ENCODE peak calls at places on chromosomes 16 and 17, in seven cellular contexts. K is gastrocnemius medialis, G is right lobe of liver, N is body of pancreas, T is ovary, O is IMR-90, U is esophagus squamous epithelium. L is an unnamed sample.

GRCh38 chr16:46947900-46948547 is 25.4 kb downstream of the DNAJA2 start:
- DNase-seq in K (no peak), G (no peak), N (no peak), T (no peak), O (peak; percentile 49), U (no peak), L (no peak)

GRCh38 chr17:29048440-29049360 is 5.8 kb downstream of the PIPOX start:
- DNase-seq in K (no peak), G (no peak), N (no peak), T (no peak), O (peak; percentile 32), U (no peak), L (no peak)

GRCh38 chr17:75473246-75473645 is 16.8 kb downstream of the TMEM94 start:
- DNase-seq in K (no peak), G (no peak), N (no peak), T (no peak), O (no peak), U (no peak), L (no peak)

GRCh38 chr17:78227455-78227916 is 3.9 kb upstream of the TMEM235 start:
- DNase-seq in K (no peak), G (no peak), N (no peak), T (no peak), O (peak; percentile 16), U (no peak), L (no peak)

GRCh38 chr17:39867084-39867890 is 715 bp upstream of the ZPBP2 start:
- DNase-seq in K (no peak), G (no peak), N (no peak), T (no peak), O (no peak), U (no peak), L (no peak)

GRCh38 chr17:39979865-39980401 is 674 bp upstream of the PSMD3 start:
- DNase-seq in K (no peak), G (no peak), N (peak; percentile 26), T (no peak), O (peak; percentile 19), U (no peak), L (no peak)

GRCh38 chr16:15873737-15874136 is 14.7 kb downstream of the CEP20 start:
- DNase-seq in K (no peak), G (no peak), N (no peak), T (no peak), O (no peak), U (no peak), L (no peak)

GRCh38 chr16:74999208-74999682 is 421 bp downstream of the ZNRF1 start:
- DNase-seq in K (no peak), G (no peak), N (peak; percentile 46), T (peak; percentile 49), O (no peak), U (no peak), L (no peak)

GRCh38 chr17:4161179-4161559 is 18.2 kb downstream of the CYB5D2 start:
- DNase-seq in K (peak; percentile 92), G (no peak), N (no peak), T (no peak), O (peak; percentile 93), U (no peak), L (peak; percentile 31)

DNA sequence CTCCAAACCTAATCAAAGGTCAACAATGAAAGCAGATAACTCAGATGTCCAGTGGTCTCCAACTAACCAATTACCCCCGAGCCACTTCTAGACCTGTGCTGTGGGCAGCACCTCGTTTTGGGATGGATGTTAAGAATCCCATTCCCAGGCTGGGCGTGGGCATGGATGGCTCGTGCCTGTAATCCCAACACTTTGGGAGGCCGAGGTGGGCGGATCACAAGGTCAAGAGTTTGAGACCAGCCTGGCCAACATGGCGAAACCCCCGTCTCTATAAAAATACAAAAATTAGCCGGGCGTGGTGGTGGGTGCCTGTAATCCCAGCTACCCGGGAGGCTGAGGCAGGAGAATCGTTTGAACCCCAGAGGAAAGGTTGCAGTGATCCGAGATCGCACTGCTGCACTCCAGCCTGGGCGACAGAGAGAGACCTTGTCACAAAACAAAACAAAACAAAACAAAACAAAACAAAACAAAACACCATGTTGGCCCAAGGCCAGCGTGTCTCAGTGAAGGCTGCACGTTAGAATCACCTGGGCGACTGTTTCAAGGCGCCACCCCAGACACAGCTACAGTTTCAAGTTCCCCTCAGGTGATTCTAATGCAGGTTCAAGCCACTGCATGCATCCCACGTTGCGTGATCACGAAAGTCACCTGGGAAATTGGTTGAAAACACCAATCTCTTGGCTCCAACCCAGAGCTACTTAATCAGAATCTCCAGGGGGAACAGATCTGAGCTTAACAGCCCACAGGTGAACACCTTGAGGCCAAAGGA is 21.3 kb downstream of the COX4I1 start:
- DNase-seq in K (no peak), G (no peak), N (no peak), T (no peak), O (no peak), U (no peak), L (no peak)
- H3K27me3 ChIP-seq in K (no peaks in the 10 kb centered on the region), G (no peaks in the 10 kb centered on the region), N (peaks cover 6% of the 10 kb centered on the region), T (no peaks in the 10 kb centered on the region), O (peaks cover 25% of the 10 kb centered on the region), U (no peaks in the 10 kb centered on the region), L (no peaks in the 10 kb centered on the region)

GRCh38 chr16:19911747-19912146 is 27.1 kb upstream of the GPRC5B start:
- DNase-seq in K (no peak), G (no peak), N (no peak), T (no peak), O (no peak), U (no peak), L (no peak)

GRCh38 chr16:19913306-19913717 is 28.7 kb upstream of the GPRC5B start:
- DNase-seq in K (no peak), G (no peak), N (no peak), T (no peak), O (no peak), U (no peak), L (no peak)

GRCh38 chr16:19912445-19913305 is 28.0 kb upstream of the GPRC5B start:
- DNase-seq in K (no peak), G (no peak), N (no peak), T (no peak), O (peak; percentile 64), U (no peak), L (no peak)

GRCh38 chr16:19909750-19910322 is 25.2 kb upstream of the GPRC5B start:
- DNase-seq in K (no peak), G (no peak), N (no peak), T (no peak), O (no peak), U (no peak), L (no peak)

DNA sequence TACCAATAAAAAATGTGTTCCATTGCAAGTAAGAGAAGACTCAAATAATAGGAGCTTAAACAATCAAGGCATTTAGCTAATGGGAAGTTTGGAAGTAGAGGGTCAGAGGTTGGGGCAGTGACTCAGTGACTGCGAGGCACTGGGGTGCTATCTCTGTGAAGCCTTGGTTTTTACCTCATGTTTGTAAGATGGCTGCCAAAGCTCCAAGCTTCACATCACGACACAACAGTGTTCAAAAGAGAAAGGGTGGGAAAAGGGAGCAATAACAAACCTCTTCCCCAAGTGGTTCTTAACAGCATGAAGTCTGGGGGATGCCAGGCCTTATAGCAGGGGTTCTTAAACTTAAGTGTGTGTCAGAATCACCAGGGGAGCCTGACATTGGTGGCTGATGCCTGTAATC is 26.6 kb upstream of the GPRC5B start:
- DNase-seq in K (no peak), G (no peak), N (no peak), T (no peak), O (no peak), U (no peak), L (no peak)
- TF ChIP-seq POLR2A in K (no peak), G (no peak), N (no peak), T (no peak), O (no peak), U (no peak), L (no peak)

GRCh38 chr16:88289549-88290344 is 93.0 kb upstream of the ZNF469 start:
- DNase-seq in K (no peak), G (peak; percentile 37), N (no peak), T (no peak), O (no peak), U (no peak), L (no peak)

GRCh38 chr16:88295526-88296436 is 87.0 kb upstream of the ZNF469 start:
- DNase-seq in K (no peak), G (peak; percentile 37), N (no peak), T (no peak), O (no peak), U (no peak), L (no peak)

GRCh38 chr16:88290850-88291830 is 91.6 kb upstream of the ZNF469 start:
- DNase-seq in K (no peak), G (peak; percentile 27), N (no peak), T (no peak), O (no peak), U (no peak), L (no peak)

GRCh38 chr16:88292007-88292940 is 90.5 kb upstream of the ZNF469 start:
- DNase-seq in K (no peak), G (peak; percentile 37), N (no peak), T (no peak), O (peak; percentile 54), U (no peak), L (no peak)

GRCh38 chr16:88293097-88293496 is 89.7 kb upstream of the ZNF469 start:
- DNase-seq in K (no peak), G (no peak), N (no peak), T (no peak), O (no peak), U (no peak), L (no peak)
- H3K27me3 ChIP-seq in K (no peaks in the 10 kb centered on the region), G (no peaks in the 10 kb centered on the region), N (no peaks in the 10 kb centered on the region), T (no peaks in the 10 kb centered on the region), O (no peaks in the 10 kb centered on the region), U (no peaks in the 10 kb centered on the region), L (peaks cover 5% of the 10 kb centered on the region)

DNA sequence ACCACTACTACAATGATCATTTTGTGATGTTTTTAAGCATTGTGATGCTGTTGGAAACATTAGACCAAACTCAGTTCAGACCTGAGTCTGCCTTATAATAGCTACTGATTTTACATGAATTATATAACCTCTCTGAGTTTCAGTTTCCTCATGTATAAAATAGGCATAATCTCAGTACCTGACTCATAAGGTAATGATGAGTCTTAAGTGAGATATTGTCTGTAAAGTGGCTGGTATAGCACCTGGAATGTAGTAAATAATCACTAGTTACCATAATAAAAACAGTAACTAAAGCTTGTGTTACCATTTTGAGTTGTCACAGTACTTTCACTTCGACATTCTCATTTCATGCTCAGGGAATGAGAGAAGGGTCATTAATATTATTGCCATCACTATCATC is 381.5 kb upstream of the SALL1 start:
- DNase-seq in K (no peak), G (no peak), N (no peak), T (no peak), O (no peak), U (no peak), L (no peak)
- TF ChIP-seq POLR2A in K (no peak), G (no peak), N (no peak), T (no peak), O (no peak), U (no peak), L (no peak)

GRCh38 chr16:51141541-51141940 is 9.5 kb downstream of the SALL1 start:
- DNase-seq in K (no peak), G (no peak), N (no peak), T (no peak), O (no peak), U (no peak), L (no peak)
- H3K27me3 ChIP-seq in K (peaks cover 4% of the 10 kb centered on the region), G (no peaks in the 10 kb centered on the region), N (no peaks in the 10 kb centered on the region), T (no peaks in the 10 kb centered on the region), O (no peaks in the 10 kb centered on the region), U (no peaks in the 10 kb centered on the region), L (no peaks in the 10 kb centered on the region)

L was measured in upper lobe of left lung.